ENCODE peak calls at places on chromosomes 3 and 15, in ten cellular contexts. D is IMR-90, Y is GM12892, J is erythroblast, M is tibial nerve, Z is uterus, G is body of pancreas, U is adrenal gland, R is esophagus squamous epithelium, S is A549. A is an unnamed sample.

GRCh38 chr3:156834435-156834834 is 8.3 kb downstream of the LEKR1 start:
- DNase-seq in J (no peak), U (no peak), M (no peak), D (no peak), R (no peak), Y (no peak), G (no peak), Z (no peak), S (no peak), A (no peak)

GRCh38 chr3:130894130-130894872 is 417 bp downstream of the ATP2C1 start:
- DNase-seq in G (peak; percentile 27), M (no peak), D (no peak), Z (peak; percentile 42), R (no peak), S (peak; percentile 4), Y (peak; percentile 17), J (peak; percentile 76), U (peak; percentile 61), A (peak; percentile 69)

GRCh38 chr15:74264081-74264501 is 28.0 kb downstream of the CCDC33 start:
- DNase-seq in J (no peak), R (no peak), S (no peak), Y (no peak), D (no peak), G (no peak), Z (no peak), U (no peak), M (no peak), A (no peak)

GRCh38 chr15:42283671-42284070 is 10.4 kb upstream of the TMEM87A start:
- DNase-seq in M (no peak), J (no peak), Y (no peak), Z (no peak), S (no peak), D (no peak), R (no peak), U (no peak), G (peak; percentile 16), A (no peak)

GRCh38 chr3:71641669-71642068 is 58.1 kb upstream of the FOXP1 start:
- DNase-seq in Z (no peak), G (no peak), D (peak; percentile 7), R (no peak), U (no peak), J (peak; percentile 33), Y (no peak), S (peak; percentile 68), M (no peak), A (no peak)

GRCh38 chr3:112327371-112327951 is 5.5 kb upstream of the CD200 start:
- DNase-seq in Z (no peak), M (no peak), J (peak; percentile 28), R (no peak), S (peak; percentile 56), G (no peak), Y (no peak), D (peak; percentile 68), U (no peak), A (no peak)

GRCh38 chr15:63663906-63664305 is 66.7 kb downstream of the FBXL22 start:
- DNase-seq in J (no peak), G (no peak), M (no peak), D (peak; percentile 17), S (no peak), U (no peak), Y (no peak), Z (no peak), R (no peak), A (no peak)

GRCh38 chr3:12681089-12681488 is 17.2 kb upstream of the RAF1 start:
- DNase-seq in R (no peak), J (no peak), S (no peak), Z (no peak), D (no peak), G (no peak), U (no peak), M (no peak), Y (no peak), A (no peak)

GRCh38 chr3:156448300-156448699 is 106.6 kb downstream of the SSR3 start:
- DNase-seq in G (no peak), M (no peak), S (peak; percentile 41), U (no peak), Y (peak; percentile 6), D (peak; percentile 47), Z (no peak), R (no peak), J (peak; percentile 51), A (peak; percentile 31)

GRCh38 chr15:99031681-99032080 is 24.1 kb upstream of the PGPEP1L start:
- DNase-seq in Z (no peak), U (no peak), G (no peak), M (no peak), R (no peak), D (no peak), Y (no peak), J (no peak), S (no peak), A (no peak)

GRCh38 chr15:41241251-41241964 is 10.3 kb downstream of the CHP1 start:
- DNase-seq in J (peak; percentile 64), Y (no peak), S (no peak), Z (no peak), M (no peak), U (no peak), D (no peak), R (no peak), G (peak; percentile 61), A (no peak)

GRCh38 chr15:77839431-77839830 is 206.7 kb upstream of the LINGO1 start:
- DNase-seq in S (no peak), G (no peak), U (no peak), J (no peak), D (no peak), R (no peak), Y (no peak), M (no peak), Z (no peak), A (peak; percentile 23)

GRCh38 chr3:156516284-156516683 is 38.6 kb downstream of the SSR3 start:
- DNase-seq in Z (no peak), U (peak; percentile 59), J (no peak), Y (no peak), G (peak; percentile 35), R (no peak), S (no peak), D (no peak), M (no peak), A (no peak)

GRCh38 chr3:189593581-189593980 is 37.6 kb upstream of the TP63 start:
- DNase-seq in G (no peak), D (no peak), R (no peak), U (no peak), M (no peak), Z (no peak), Y (no peak), S (no peak), J (no peak), A (no peak)

GRCh38 chr3:132804498-132804897 is 82.3 kb upstream of the NPHP3 start:
- DNase-seq in D (no peak), S (no peak), G (no peak), R (no peak), Z (no peak), J (no peak), Y (no peak), M (no peak), U (no peak), A (no peak)

GRCh38 chr3:195754906-195755305 is 34.1 kb downstream of the MUC20 start:
- DNase-seq in J (no peak), U (no peak), R (no peak), D (no peak), M (no peak), Y (no peak), G (no peak), Z (no peak), S (no peak), A (no peak)

GRCh38 chr3:119731545-119732343 is 28.9 kb downstream of the CFAP91 start:
- DNase-seq in R (no peak), Z (no peak), J (no peak), M (no peak), U (peak; percentile 44), D (peak; percentile 30), S (no peak), G (no peak), Y (no peak), A (no peak)

GRCh38 chr3:15682766-15683165 is 81.2 kb downstream of the BTD start:
- DNase-seq in Y (no peak), Z (no peak), R (no peak), D (peak; percentile 57), S (no peak), M (no peak), U (no peak), G (no peak), J (no peak), A (no peak)

GRCh38 chr15:78056714-78057269 is 20.7 kb downstream of the TBC1D2B start:
- DNase-seq in Z (no peak), M (no peak), D (peak; percentile 45), J (no peak), S (no peak), R (no peak), G (peak; percentile 52), Y (no peak), U (no peak), A (peak; percentile 43)

DNA sequence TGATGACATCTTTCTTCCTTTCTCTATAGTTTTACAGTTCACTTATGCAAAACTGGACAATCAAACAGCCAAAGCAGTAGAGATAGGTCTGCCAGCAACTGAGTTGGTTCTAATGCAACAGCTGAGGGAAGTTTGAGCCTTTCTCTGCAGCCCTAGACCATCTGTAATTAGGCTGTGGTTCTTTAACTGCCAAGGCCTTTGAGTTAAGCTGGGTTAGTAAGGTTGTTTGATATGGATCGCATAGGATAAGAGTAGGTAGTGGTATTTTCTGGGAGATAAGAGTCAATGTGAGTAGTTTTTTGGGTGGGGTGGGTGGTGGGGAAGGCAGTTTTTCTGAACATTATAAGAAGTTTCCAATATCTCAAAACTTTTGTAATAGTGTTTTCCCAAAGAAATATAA is 2.9 kb downstream of the RPL39L start:
- DNase-seq in R (no peak), D (no peak), Y (no peak), M (no peak), Z (no peak), U (no peak), J (peak; percentile 51), G (no peak), S (no peak), A (no peak)
- TF ChIP-seq POLR2A in R (no peak), D (no peak), Y (no peak), M (no peak), Z (no peak), U (no peak), J (no peak), G (no peak), S (no peak), A (no peak)

GRCh38 chr15:57591822-57592367 is at the start of gene MYZAP:
- DNase-seq in D (no peak), R (no peak), J (peak; percentile 29), U (peak; percentile 67), Y (peak; percentile 43), S (no peak), M (no peak), G (no peak), Z (peak; percentile 64), A (peak; percentile 91)
- TF ChIP-seq POLR2A in D (no peak), R (no peak), J (no peak), U (peak; percentile 62), Y (no peak), S (no peak), M (no peak), G (peak; percentile 65), Z (peak; percentile 28), A (peak; percentile 34)

GRCh38 chr15:93028632-93029612 is 60.1 kb downstream of the RGMA start:
- DNase-seq in G (peak; percentile 88), R (no peak), D (peak; percentile 91), S (no peak), J (no peak), Y (no peak), U (peak; percentile 94), Z (peak; percentile 80), M (peak; percentile 65), A (peak; percentile 22)
- TF ChIP-seq POLR2A in G (peak; percentile 24), R (no peak), D (no peak), S (no peak), J (no peak), Y (no peak), U (peak; percentile 32), Z (no peak), M (no peak), A (no peak)

GRCh38 chr15:75455424-75455981 is 4.0 kb upstream of the SIN3A start:
- DNase-seq in G (peak; percentile 87), R (peak; percentile 39), S (peak; percentile 80), Y (peak; percentile 87), J (peak; percentile 86), M (peak; percentile 83), Z (peak; percentile 86), U (peak; percentile 88), D (peak; percentile 65), A (peak; percentile 92)
- TF ChIP-seq POLR2A in G (peak; percentile 86), R (no peak), S (no peak), Y (no peak), J (peak; percentile 24), M (peak; percentile 49), Z (peak; percentile 67), U (peak; percentile 69), D (no peak), A (peak; percentile 13)